ENCODE peak calls at places on chromosomes 2 and 18, in five cellular contexts. One of them, this sample, is unnamed.

GRCh38 chr2:56382466-56382865 is 198.7 kb downstream of the CCDC85A start:
- DNase-seq in neural progenitor cell: no peak
- DNase-seq in IMR-90: no peak
- DNase-seq in AG04450: no peak
- DNase-seq in nephron progenitor cell: no peak
- DNase-seq in this sample: no peak

GRCh38 chr2:211854832-211855231 is 683.8 kb downstream of the ERBB4 start:
- DNase-seq in AG04450: no peak
- DNase-seq in IMR-90: no peak
- DNase-seq in neural progenitor cell: no peak
- DNase-seq in nephron progenitor cell: no peak
- DNase-seq in this sample: no peak

GRCh38 chr18:21632393-21632792 is 20.3 kb downstream of the SNRPD1 start:
- DNase-seq in AG04450: no peak
- DNase-seq in neural progenitor cell: no peak
- DNase-seq in nephron progenitor cell: no peak
- DNase-seq in IMR-90: no peak
- DNase-seq in this sample: no peak

GRCh38 chr18:9094307-9095226 is 7.9 kb upstream of the NDUFV2 start:
- DNase-seq in AG04450: peak; percentile 79
- DNase-seq in nephron progenitor cell: no peak
- DNase-seq in neural progenitor cell: no peak
- DNase-seq in IMR-90: peak; percentile 94
- DNase-seq in this sample: peak; percentile 94

GRCh38 chr2:165844216-165844615 is 50.2 kb upstream of the GALNT3 start:
- DNase-seq in IMR-90: no peak
- DNase-seq in neural progenitor cell: no peak
- DNase-seq in nephron progenitor cell: no peak
- DNase-seq in AG04450: no peak
- DNase-seq in this sample: no peak

GRCh38 chr2:16774980-16775963 is 109.6 kb upstream of the CYRIA start:
- DNase-seq in AG04450: no peak
- DNase-seq in IMR-90: no peak
- DNase-seq in nephron progenitor cell: peak; percentile 20
- DNase-seq in neural progenitor cell: peak; percentile 69
- DNase-seq in this sample: peak; percentile 31

GRCh38 chr2:240435457-240435954 is at the start of gene GPC1:
- DNase-seq in nephron progenitor cell: peak; percentile 86
- DNase-seq in neural progenitor cell: peak; percentile 94
- DNase-seq in IMR-90: peak; percentile 76
- DNase-seq in AG04450: no peak
- DNase-seq in this sample: peak; percentile 78

GRCh38 chr2:153455856-153456255 is 22.7 kb downstream of the RPRM start:
- DNase-seq in IMR-90: no peak
- DNase-seq in neural progenitor cell: no peak
- DNase-seq in AG04450: no peak
- DNase-seq in nephron progenitor cell: peak; percentile 10
- DNase-seq in this sample: no peak

GRCh38 chr2:239979243-239980023 is 45.7 kb downstream of the NDUFA10 start:
- DNase-seq in IMR-90: no peak
- DNase-seq in AG04450: no peak
- DNase-seq in neural progenitor cell: peak; percentile 91
- DNase-seq in nephron progenitor cell: peak; percentile 72
- DNase-seq in this sample: peak; percentile 38

GRCh38 chr2:60152226-60152833 is 401.1 kb downstream of the BCL11A start:
- DNase-seq in nephron progenitor cell: no peak
- DNase-seq in AG04450: no peak
- DNase-seq in neural progenitor cell: peak; percentile 55
- DNase-seq in IMR-90: peak; percentile 12
- DNase-seq in this sample: peak; percentile 2

GRCh38 chr18:22434973-22435608 is 17.4 kb upstream of the CTAGE1 start:
- DNase-seq in IMR-90: peak; percentile 91
- DNase-seq in AG04450: peak; percentile 39
- DNase-seq in neural progenitor cell: no peak
- DNase-seq in nephron progenitor cell: no peak
- DNase-seq in this sample: peak; percentile 86

GRCh38 chr2:58098254-58099096 is 51.9 kb downstream of the VRK2 start:
- DNase-seq in neural progenitor cell: no peak
- DNase-seq in nephron progenitor cell: no peak
- DNase-seq in IMR-90: peak; percentile 84
- DNase-seq in AG04450: no peak
- DNase-seq in this sample: peak; percentile 36

GRCh38 chr2:225488743-225489142 is 89.2 kb downstream of the NYAP2 start:
- DNase-seq in AG04450: no peak
- DNase-seq in nephron progenitor cell: no peak
- DNase-seq in IMR-90: no peak
- DNase-seq in neural progenitor cell: no peak
- DNase-seq in this sample: no peak

GRCh38 chr2:234631896-234632514 is 135.1 kb upstream of the ARL4C start:
- DNase-seq in AG04450: no peak
- DNase-seq in nephron progenitor cell: no peak
- DNase-seq in IMR-90: no peak
- DNase-seq in neural progenitor cell: peak; percentile 50
- DNase-seq in this sample: no peak

GRCh38 chr2:226754821-226755536 is 44.6 kb downstream of the IRS1 start:
- DNase-seq in AG04450: peak; percentile 78
- DNase-seq in IMR-90: peak; percentile 91
- DNase-seq in nephron progenitor cell: no peak
- DNase-seq in neural progenitor cell: no peak
- DNase-seq in this sample: no peak

GRCh38 chr2:181573140-181573736 is 83.7 kb downstream of the CERKL start:
- DNase-seq in AG04450: no peak
- DNase-seq in nephron progenitor cell: no peak
- DNase-seq in IMR-90: peak; percentile 50
- DNase-seq in neural progenitor cell: peak; percentile 51
- DNase-seq in this sample: peak; percentile 39

GRCh38 chr2:240630771-240631560 is 5.7 kb downstream of the GPR35 start:
- DNase-seq in neural progenitor cell: no peak
- DNase-seq in IMR-90: no peak
- DNase-seq in AG04450: no peak
- DNase-seq in nephron progenitor cell: no peak
- DNase-seq in this sample: no peak

GRCh38 chr2:191049728-191050639 is 36.0 kb upstream of the STAT1 start:
- DNase-seq in IMR-90: peak; percentile 87
- DNase-seq in nephron progenitor cell: no peak
- DNase-seq in AG04450: peak; percentile 51
- DNase-seq in neural progenitor cell: peak; percentile 24
- DNase-seq in this sample: peak; percentile 53

GRCh38 chr18:12773369-12773768 is 70.5 kb downstream of the PSMG2 start:
- DNase-seq in nephron progenitor cell: no peak
- DNase-seq in IMR-90: no peak
- DNase-seq in neural progenitor cell: no peak
- DNase-seq in AG04450: no peak
- DNase-seq in this sample: no peak

GRCh38 chr2:8567469-8568108 is 114.3 kb upstream of the ID2 start:
- DNase-seq in AG04450: no peak
- DNase-seq in neural progenitor cell: no peak
- DNase-seq in IMR-90: peak; percentile 30
- DNase-seq in nephron progenitor cell: no peak
- DNase-seq in this sample: no peak

GRCh38 chr2:119888673-119889072 is 124.2 kb upstream of the EPB41L5 start:
- DNase-seq in IMR-90: peak; percentile 92
- DNase-seq in nephron progenitor cell: no peak
- DNase-seq in neural progenitor cell: no peak
- DNase-seq in AG04450: peak; percentile 53
- DNase-seq in this sample: peak; percentile 86

GRCh38 chr2:186328848-186329247 is 157.2 kb upstream of the ZC3H15 start:
- DNase-seq in IMR-90: no peak
- DNase-seq in neural progenitor cell: no peak
- DNase-seq in AG04450: no peak
- DNase-seq in nephron progenitor cell: no peak
- DNase-seq in this sample: no peak

GRCh38 chr2:155308367-155309009 is 610.0 kb downstream of the KCNJ3 start:
- DNase-seq in nephron progenitor cell: no peak
- DNase-seq in neural progenitor cell: no peak
- DNase-seq in IMR-90: no peak
- DNase-seq in AG04450: no peak
- DNase-seq in this sample: no peak

GRCh38 chr2:30257266-30258214 is 26.2 kb downstream of the LBH start:
- DNase-seq in IMR-90: no peak
- DNase-seq in AG04450: no peak
- DNase-seq in nephron progenitor cell: no peak
- DNase-seq in neural progenitor cell: no peak
- DNase-seq in this sample: no peak

GRCh38 chr2:95023222-95023597 is 2.3 kb upstream of the MAL start:
- DNase-seq in nephron progenitor cell: no peak
- DNase-seq in AG04450: no peak
- DNase-seq in neural progenitor cell: no peak
- DNase-seq in IMR-90: no peak
- DNase-seq in this sample: no peak

GRCh38 chr18:7566587-7567486 is at the start of gene PTPRM:
- DNase-seq in AG04450: no peak
- DNase-seq in nephron progenitor cell: peak; percentile 82
- DNase-seq in IMR-90: peak; percentile 78
- DNase-seq in neural progenitor cell: peak; percentile 94
- DNase-seq in this sample: peak; percentile 78

GRCh38 chr18:25350561-25351201 is 1.3 kb downstream of the ZNF521 start:
- DNase-seq in IMR-90: peak; percentile 65
- DNase-seq in neural progenitor cell: peak; percentile 74
- DNase-seq in nephron progenitor cell: peak; percentile 68
- DNase-seq in AG04450: peak; percentile 20
- DNase-seq in this sample: peak; percentile 56

GRCh38 chr18:49135871-49136270 is 185.1 kb upstream of the SMAD7 start:
- DNase-seq in neural progenitor cell: no peak
- DNase-seq in IMR-90: peak; percentile 56
- DNase-seq in nephron progenitor cell: no peak
- DNase-seq in AG04450: no peak
- DNase-seq in this sample: peak; percentile 50

GRCh38 chr2:158131919-158132566 is 30.4 kb downstream of the UPP2 start:
- DNase-seq in IMR-90: no peak
- DNase-seq in neural progenitor cell: no peak
- DNase-seq in nephron progenitor cell: no peak
- DNase-seq in AG04450: no peak
- DNase-seq in this sample: no peak

GRCh38 chr2:238720232-238720672 is 127.6 kb upstream of the TWIST2 start:
- DNase-seq in AG04450: no peak
- DNase-seq in neural progenitor cell: peak; percentile 77
- DNase-seq in nephron progenitor cell: peak; percentile 61
- DNase-seq in IMR-90: peak; percentile 19
- DNase-seq in this sample: no peak

DNA sequence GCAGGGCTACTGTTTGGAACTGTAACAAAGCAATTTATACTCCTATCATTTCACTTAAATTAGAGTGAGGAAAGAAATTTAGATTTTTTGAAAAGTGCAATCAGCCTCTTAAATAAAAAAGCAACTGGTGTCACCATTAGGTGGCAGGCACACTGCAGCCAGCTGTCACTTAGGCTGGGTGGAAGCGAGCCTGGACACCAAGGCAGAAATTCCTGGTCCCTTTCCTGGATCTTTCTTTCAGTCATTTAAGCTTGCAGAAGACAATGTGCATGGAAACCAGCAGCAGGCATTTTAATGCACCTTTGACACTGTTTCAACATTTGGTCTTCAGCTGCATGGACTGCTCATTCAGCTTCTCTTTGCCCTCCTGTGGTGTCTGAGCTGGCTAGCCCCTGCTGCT is 61.0 kb downstream of the AQP4 start:
- DNase-seq in neural progenitor cell: peak; percentile 75
- DNase-seq in IMR-90: no peak
- DNase-seq in AG04450: no peak
- DNase-seq in nephron progenitor cell: peak; percentile 20
- DNase-seq in this sample: peak; percentile 35
- TF ChIP-seq CTCF in neural progenitor cell: peak; percentile 69
- TF ChIP-seq CTCF in IMR-90: no peak
- TF ChIP-seq CTCF in AG04450: no peak
- TF ChIP-seq CTCF in nephron progenitor cell: no peak
- TF ChIP-seq CTCF in this sample: no peak

DNA sequence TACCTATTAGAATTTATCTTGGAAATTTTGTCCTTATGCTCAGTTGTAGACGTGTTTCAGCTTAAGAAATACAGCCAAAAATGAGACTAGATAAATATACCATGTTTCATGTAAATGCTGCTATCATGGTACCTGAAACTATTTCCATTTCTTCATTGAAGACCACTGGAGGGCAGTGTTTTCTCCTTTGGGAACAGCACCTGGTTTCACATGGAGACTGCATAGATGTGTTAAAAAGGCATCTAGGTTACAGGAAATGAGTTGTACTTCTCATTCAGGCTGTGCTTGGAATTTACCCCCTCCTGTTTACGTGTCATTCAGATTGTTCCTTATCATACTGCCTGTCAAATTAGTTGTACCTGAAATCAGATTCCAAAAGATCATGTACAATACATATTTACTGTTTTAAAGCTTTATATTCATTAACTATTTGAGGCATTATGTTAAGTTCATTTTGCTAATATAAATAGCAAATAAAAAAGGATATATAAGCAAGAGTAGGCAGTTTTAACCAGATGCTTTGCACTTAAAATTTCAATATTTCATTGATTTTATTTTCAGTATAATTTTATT is 57.3 kb upstream of the PSMD14 start:
- DNase-seq in IMR-90: peak; percentile 37
- DNase-seq in nephron progenitor cell: no peak
- DNase-seq in neural progenitor cell: peak; percentile 66
- DNase-seq in AG04450: no peak
- DNase-seq in this sample: peak; percentile 40
- TF ChIP-seq CTCF in IMR-90: peak; percentile 53
- TF ChIP-seq CTCF in nephron progenitor cell: peak; percentile 63
- TF ChIP-seq CTCF in neural progenitor cell: peak; percentile 79
- TF ChIP-seq CTCF in AG04450: peak; percentile 73
- TF ChIP-seq CTCF in this sample: peak; percentile 75

GRCh38 chr2:123495241-123495640 is 529.8 kb upstream of the CNTNAP5 start:
- DNase-seq in AG04450: no peak
- DNase-seq in IMR-90: no peak
- DNase-seq in neural progenitor cell: no peak
- DNase-seq in nephron progenitor cell: no peak
- DNase-seq in this sample: no peak

DNA sequence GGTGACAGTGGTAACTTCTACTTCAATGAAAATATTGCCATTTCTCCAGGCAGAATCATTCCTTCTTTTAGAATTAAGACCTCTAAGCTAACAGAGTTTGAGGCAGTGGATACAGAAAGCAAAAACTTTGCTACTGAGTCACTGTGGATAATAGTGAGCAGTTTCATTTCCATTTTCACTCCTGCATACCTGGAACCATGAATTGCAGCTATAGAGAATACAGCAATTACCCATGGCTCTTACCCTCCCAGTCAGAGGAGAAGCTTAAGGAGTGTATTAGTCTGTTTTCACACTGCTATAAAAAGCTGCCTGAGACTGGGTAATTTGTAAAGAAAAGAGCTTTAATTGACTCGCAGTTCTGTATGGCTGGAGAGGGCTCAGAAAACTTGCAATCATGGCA is 531.4 kb upstream of the CNTNAP5 start:
- DNase-seq in IMR-90: no peak
- DNase-seq in AG04450: no peak
- DNase-seq in neural progenitor cell: no peak
- DNase-seq in nephron progenitor cell: no peak
- DNase-seq in this sample: no peak
- TF ChIP-seq CTCF in IMR-90: no peak
- TF ChIP-seq CTCF in AG04450: no peak
- TF ChIP-seq CTCF in neural progenitor cell: no peak
- TF ChIP-seq CTCF in nephron progenitor cell: no peak
- TF ChIP-seq CTCF in this sample: no peak

DNA sequence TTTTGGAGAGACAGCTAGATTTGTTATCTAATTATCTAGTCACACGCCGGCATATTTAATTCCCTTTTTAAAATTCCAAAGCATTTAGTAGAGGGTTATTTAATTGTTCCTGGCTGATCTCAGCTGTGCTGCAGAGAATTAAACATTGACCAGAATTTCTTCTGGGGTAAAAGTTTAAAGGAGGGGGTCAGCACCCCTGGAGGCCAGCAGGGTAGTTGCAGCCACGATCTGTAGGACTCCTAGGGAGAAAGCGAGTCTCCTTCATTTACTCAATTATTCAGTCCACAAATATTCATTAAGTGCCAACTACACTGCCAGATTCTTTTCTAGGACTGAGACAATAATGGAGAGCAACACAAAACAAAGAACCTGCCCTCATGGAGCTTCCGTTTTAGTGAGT is 294.3 kb downstream of the RDH14 start:
- DNase-seq in IMR-90: no peak
- DNase-seq in neural progenitor cell: no peak
- DNase-seq in nephron progenitor cell: no peak
- DNase-seq in AG04450: no peak
- DNase-seq in this sample: no peak
- TF ChIP-seq CTCF in IMR-90: peak; percentile 3
- TF ChIP-seq CTCF in neural progenitor cell: peak; percentile 40
- TF ChIP-seq CTCF in nephron progenitor cell: peak; percentile 34
- TF ChIP-seq CTCF in AG04450: peak; percentile 22
- TF ChIP-seq CTCF in this sample: peak; percentile 29

This sample was measured in astrocyte of the spinal cord.